ENCODE peak calls at places on chromosome 22, in four cellular contexts. C is left lung, J is uterus, I is Peyer's patch. V is an unnamed sample. For H3K27me3, the result is how much of the 10 kb centered on the place peaks cover.

GRCh38 chr22:35353318-35353717 is 27.6 kb upstream of the HMOX1 start:
- DNase-seq in C (peak), J (no peak), I (peak), V (no peak)

GRCh38 chr22:43185860-43186261 is 1.1 kb downstream of the TTLL12 start:
- DNase-seq in C (no peak), J (peak), I (peak), V (peak)

GRCh38 chr22:49826603-49827306 is 918 bp downstream of the BRD1 start:
- DNase-seq in C (no peak), J (peak), I (peak), V (peak)

GRCh38 chr22:30308096-30308495 is 18.6 kb downstream of the TBC1D10A start:
- DNase-seq in C (no peak), J (no peak), I (no peak), V (no peak)

GRCh38 chr22:33400061-33400840 is 342.1 kb upstream of the SYN3 start:
- DNase-seq in C (no peak), J (no peak), I (no peak), V (no peak)

GRCh38 chr22:28783786-28784671 is 11.5 kb downstream of the CCDC117 start:
- DNase-seq in C (no peak), J (no peak), I (no peak), V (no peak)

GRCh38 chr22:31103899-31104694 is 3.3 kb downstream of the SELENOM start:
- DNase-seq in C (no peak), J (peak), I (no peak), V (no peak)

GRCh38 chr22:30575859-30576258 is 1.4 kb upstream of the GAL3ST1 start:
- DNase-seq in C (no peak), J (no peak), I (no peak), V (no peak)

GRCh38 chr22:23700706-23701105 is 9.9 kb downstream of the RGL4 start:
- DNase-seq in C (no peak), J (no peak), I (no peak), V (peak)

GRCh38 chr22:49658902-49659280 is 168.8 kb downstream of the BRD1 start:
- DNase-seq in C (no peak), J (no peak), I (peak), V (no peak)

GRCh38 chr22:24105018-24105360 is 76.3 kb upstream of the SUSD2 start:
- DNase-seq in C (no peak), J (no peak), I (no peak), V (no peak)

GRCh38 chr22:23376256-23376655 is 195.9 kb downstream of the BCR start:
- DNase-seq in C (no peak), J (no peak), I (peak), V (no peak)

DNA sequence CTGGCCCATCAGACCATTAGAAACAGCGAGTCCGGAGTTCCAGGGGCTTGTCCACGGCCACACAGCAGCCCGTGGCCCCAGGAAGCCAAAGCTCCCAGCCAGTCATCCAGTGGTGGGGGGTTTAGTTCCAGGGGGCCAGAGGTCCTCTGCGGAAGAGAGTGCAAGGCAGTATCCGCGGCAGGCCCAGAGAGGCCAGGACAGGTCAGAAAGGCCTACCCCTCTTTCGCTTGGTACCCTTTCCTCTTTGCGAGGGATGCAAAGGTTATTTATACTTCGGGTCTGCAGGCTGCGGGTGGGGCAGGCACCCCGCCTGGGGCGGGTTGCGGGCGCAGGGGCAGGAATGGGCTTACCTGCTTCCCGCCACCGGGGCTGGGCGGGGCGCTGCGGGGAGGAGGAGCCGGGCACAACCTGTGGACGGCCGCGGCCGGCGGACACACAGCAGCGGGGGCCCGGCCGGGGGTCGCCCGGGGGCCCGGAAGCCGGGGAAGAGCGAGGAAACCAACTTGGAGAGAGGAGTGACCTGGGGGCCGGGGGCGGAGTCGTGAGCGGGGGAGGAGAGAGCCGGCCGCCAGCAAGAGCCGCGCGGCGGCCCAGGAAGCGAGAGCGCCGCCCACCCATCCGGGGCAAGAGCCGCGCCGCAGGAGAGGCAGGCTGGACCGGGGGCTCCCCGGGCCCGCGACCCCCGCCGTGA is at the start of gene SH3BP1:
- DNase-seq in C (no peak), J (peak), I (peak), V (no peak)
- H3K4me3 ChIP-seq in C (peak), J (peak), I (peak), V (peak)

GRCh38 chr22:22243033-22243680 is 1.4 kb upstream of the VPREB1 start:
- DNase-seq in C (no peak), J (no peak), I (no peak), V (no peak)
- H3K27me3 ChIP-seq in C (under half), J (under half), I (under half), V (under half)

GRCh38 chr22:46995501-46996360 is 233.3 kb downstream of the TBC1D22A start:
- DNase-seq in C (no peak), J (no peak), I (peak), V (no peak)
- H3K27ac ChIP-seq in C (no peak), J (no peak), I (no peak), V (no peak)

DNA sequence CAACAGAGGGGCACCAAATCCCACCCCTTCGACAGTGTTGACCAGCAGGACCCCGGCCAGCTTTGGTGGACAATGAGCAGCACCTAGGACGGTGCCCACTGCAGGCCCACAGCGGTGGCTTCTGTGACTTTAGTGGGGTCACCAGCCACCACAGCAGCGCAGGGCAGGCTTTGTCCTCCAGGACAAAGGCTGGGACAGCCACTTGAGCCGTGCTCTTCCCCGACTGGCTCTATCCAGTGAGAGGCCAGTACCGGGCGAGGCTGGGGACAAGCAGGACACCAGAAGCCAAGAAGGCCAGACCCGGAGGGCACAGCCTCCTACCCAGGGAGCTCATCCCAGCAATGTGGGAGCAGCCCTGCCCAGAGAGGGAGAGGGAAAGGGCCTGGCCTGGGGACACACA is 98.7 kb upstream of the RTL6 start:
- DNase-seq in C (no peak), J (no peak), I (no peak), V (no peak)
- H3K4me3 ChIP-seq in C (no peak), J (no peak), I (no peak), V (no peak)

GRCh38 chr22:39152024-39152510 is 413 bp downstream of the CBX7 start:
- DNase-seq in C (no peak), J (no peak), I (no peak), V (no peak)
- H3K27me3 ChIP-seq in C (under half), J (under half), I (under half), V (under half)

DNA sequence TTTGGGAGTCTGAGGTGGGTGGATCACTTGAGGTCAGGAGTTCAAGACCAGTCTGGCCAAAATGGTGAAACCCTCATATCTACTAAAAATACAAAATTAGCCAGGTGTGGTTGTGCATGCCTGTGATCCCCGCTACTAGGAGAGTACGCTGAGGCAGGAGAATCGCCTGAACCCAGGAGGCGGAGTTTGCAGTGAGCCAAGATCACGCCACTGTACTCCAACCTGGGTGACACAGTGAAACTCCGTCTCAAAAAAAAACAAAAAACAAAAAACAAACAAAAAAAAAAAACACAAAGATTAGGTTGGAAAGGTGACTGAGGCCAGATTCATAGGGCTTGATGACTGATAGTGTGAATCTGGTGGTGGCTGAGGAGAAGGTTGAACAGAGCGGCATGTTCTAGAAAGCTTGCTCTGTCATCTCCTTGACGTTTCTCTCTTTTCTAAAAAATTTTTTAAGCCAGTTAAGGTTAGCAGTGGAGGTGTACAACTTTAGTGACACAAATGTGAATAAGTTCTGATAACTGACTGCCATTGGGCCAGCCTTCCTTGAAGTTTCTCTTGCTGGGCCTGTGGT is 40.9 kb downstream of the TXN2 start:
- DNase-seq in C (no peak), J (no peak), I (no peak), V (no peak)
- H3K27ac ChIP-seq in C (no peak), J (peak), I (peak), V (no peak)